ENCODE peak calls at places on chromosomes 4 and X, in nine cellular contexts. I is endodermal cell; A is RWPE1; R is neuronal stem cell; P is mesenchymal stem cell; E is Peyer's patch; T is esophagus muscularis mucosa; H is CD4-positive, alpha-beta memory T cell; L is spleen. J is an unnamed sample.

GRCh38 chrX:17535229-17535628 is 160.2 kb downstream of the NHS start:
- DNase-seq in I (peak), A (no peak), R (no peak), P (no peak), E (peak), T (no peak), H (peak), L (no peak), J (no peak)

GRCh38 chr4:38591617-38592337 is 72.2 kb upstream of the KLF3 start:
- DNase-seq in I (no peak), A (no peak), R (no peak), P (peak), E (no peak), T (no peak), H (no peak), L (no peak), J (no peak)

GRCh38 chrX:9494806-9495205 is 29.9 kb downstream of the TBL1X start:
- DNase-seq in I (no peak), A (no peak), R (no peak), P (peak), E (no peak), T (no peak), H (no peak), L (no peak), J (no peak)

GRCh38 chrX:70434914-70435586 is 9.6 kb upstream of the DLG3 start:
- DNase-seq in I (no peak), A (no peak), R (no peak), P (peak), E (no peak), T (no peak), H (no peak), L (no peak), J (no peak)

GRCh38 chr4:72468904-72469502 is 100.0 kb downstream of the ADAMTS3 start:
- DNase-seq in I (no peak), A (peak), R (no peak), P (peak), E (no peak), T (no peak), H (no peak), L (no peak), J (no peak)

GRCh38 chr4:100895572-100896197 is 377.9 kb upstream of the EMCN start:
- DNase-seq in I (no peak), A (peak), R (no peak), P (peak), E (no peak), T (no peak), H (peak), L (no peak), J (no peak)

GRCh38 chr4:181752516-181752915 is 490.7 kb upstream of the TENM3 start:
- DNase-seq in I (no peak), A (no peak), R (no peak), P (no peak), E (no peak), T (no peak), H (no peak), L (no peak), J (no peak)

GRCh38 chrX:66233206-66233605 is 69.2 kb downstream of the HEPH start:
- DNase-seq in I (no peak), A (no peak), R (no peak), P (no peak), E (no peak), T (no peak), H (no peak), L (no peak), J (no peak)

GRCh38 chr4:2850966-2851782 is 7.5 kb downstream of the ADD1 start:
- DNase-seq in I (no peak), A (no peak), R (no peak), P (no peak), E (no peak), T (no peak), H (no peak), L (no peak), J (no peak)

GRCh38 chr4:71004281-71004851 is 10.9 kb downstream of the DCK start:
- DNase-seq in I (peak), A (no peak), R (no peak), P (no peak), E (peak), T (no peak), H (peak), L (peak), J (no peak)

DNA sequence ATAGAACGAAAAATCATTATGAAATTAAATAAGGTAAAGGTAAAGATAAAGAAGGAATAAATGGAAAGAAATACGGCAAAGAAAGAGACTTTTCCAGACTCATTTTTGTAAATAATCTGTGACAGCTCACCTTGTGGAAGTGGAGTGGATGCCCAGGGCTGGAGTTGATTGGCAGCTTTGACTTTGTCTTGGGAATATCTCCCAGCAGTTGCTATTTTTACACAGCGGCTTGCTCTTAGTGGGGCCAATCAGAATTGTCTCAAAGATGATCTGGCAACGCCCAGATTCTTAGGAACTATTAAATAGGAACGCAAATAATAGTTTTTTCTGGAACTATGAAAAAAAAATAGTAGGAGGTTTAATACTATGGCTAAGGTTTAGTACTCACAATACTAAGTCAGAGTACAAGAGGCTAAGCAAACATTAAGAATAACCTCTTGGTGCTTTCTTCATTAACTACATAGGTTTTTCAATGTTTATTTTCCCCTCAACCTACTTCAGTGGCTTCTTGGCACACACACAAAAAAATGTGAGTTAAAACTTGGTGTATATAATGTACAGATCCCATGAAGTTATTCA is 132.8 kb downstream of the TRAM1L1 start:
- DNase-seq in I (no peak), A (no peak), R (no peak), P (no peak), E (no peak), T (no peak), H (no peak), L (no peak), J (no peak)
- H3K27ac ChIP-seq in I (no peak), A (no peak), R (no peak), P (no peak), E (no peak), T (no peak), H (no peak), L (no peak), J (no peak)

GRCh38 chrX:41334866-41335589 is 1.1 kb downstream of the DDX3X start:
- DNase-seq in I (peak), A (peak), R (no peak), P (peak), E (peak), T (peak), H (peak), L (peak), J (peak)

GRCh38 chrX:41337140-41337539 is 3.2 kb downstream of the DDX3X start:
- DNase-seq in I (no peak), A (no peak), R (no peak), P (no peak), E (no peak), T (no peak), H (no peak), L (no peak), J (no peak)

GRCh38 chrX:41338422-41338821 is 4.5 kb downstream of the DDX3X start:
- DNase-seq in I (no peak), A (no peak), R (no peak), P (no peak), E (no peak), T (no peak), H (no peak), L (no peak), J (no peak)

GRCh38 chrX:41335590-41336331 is 1.8 kb downstream of the DDX3X start:
- DNase-seq in I (no peak), A (no peak), R (no peak), P (no peak), E (no peak), T (no peak), H (peak), L (no peak), J (no peak)

DNA sequence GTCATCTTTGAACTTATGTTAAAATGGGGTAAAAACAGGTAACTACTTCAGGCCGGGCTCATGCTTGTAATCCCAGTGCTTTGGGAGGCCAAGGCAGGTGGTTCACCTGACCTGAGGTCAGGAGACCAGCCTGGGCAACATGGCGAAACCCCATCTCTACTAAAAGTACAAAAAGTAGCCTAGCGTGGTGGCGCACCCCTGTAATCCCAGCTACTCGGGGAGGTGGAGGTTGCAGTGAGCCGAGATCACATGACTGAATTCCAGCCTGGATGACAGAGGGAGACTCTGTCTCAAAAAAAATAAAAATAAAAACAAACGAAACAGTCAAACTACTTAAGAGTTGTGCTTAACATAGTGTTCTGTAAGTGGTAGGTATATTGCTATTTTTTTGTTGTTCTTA is 2.5 kb downstream of the DDX3X start:
- DNase-seq in I (peak), A (no peak), R (no peak), P (no peak), E (no peak), T (no peak), H (no peak), L (no peak), J (no peak)
- H3K27ac ChIP-seq in I (no peak), A (no peak), R (no peak), P (no peak), E (peak), T (peak), H (peak), L (peak), J (peak)

GRCh38 chr4:173057906-173058305 is 110.7 kb upstream of the GALNT7 start:
- DNase-seq in I (no peak), A (no peak), R (no peak), P (peak), E (no peak), T (no peak), H (no peak), L (no peak), J (no peak)
- H3K27ac ChIP-seq in I (no peak), A (no peak), R (no peak), P (no peak), E (no peak), T (no peak), H (no peak), L (no peak), J (no peak)

GRCh38 chrX:46803140-46803539 is 33.7 kb upstream of the RP2 start:
- DNase-seq in I (peak), A (no peak), R (no peak), P (no peak), E (no peak), T (no peak), H (no peak), L (no peak), J (no peak)
- H3K27ac ChIP-seq in I (no peak), A (no peak), R (no peak), P (no peak), E (no peak), T (no peak), H (no peak), L (no peak), J (no peak)

DNA sequence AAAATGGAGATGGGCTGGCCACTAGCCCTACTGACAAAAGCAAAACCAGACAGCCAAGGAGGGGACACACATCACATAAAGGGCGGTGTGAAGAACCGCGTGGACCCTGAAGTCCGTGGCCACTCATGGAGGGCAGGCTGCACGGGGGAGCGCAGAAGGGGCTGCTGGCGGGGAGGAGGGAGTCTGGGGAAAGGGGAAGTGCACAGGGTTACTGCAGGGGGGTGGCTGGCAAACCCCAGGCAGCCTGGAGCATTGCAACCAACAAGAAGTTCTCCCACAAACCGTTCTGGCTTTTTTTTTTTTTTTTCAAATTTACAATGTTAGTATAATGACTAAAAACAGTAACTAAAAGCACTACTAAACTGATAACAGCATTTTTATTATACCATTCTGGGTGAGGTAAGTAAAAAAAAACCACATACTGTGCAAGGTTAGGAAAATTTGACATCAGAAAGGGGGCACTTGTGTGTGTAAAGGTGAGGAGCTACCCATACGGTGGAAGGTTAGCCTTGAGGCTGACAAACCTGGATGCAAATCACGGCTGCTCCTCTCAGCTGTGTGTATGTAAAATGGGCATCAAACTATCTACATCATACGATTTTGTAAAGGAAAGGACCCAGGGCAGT is 87.1 kb downstream of the TSPAN5 start:
- DNase-seq in I (no peak), A (no peak), R (no peak), P (no peak), E (no peak), T (peak), H (no peak), L (peak), J (no peak)
- H3K27ac ChIP-seq in I (no peak), A (no peak), R (no peak), P (no peak), E (no peak), T (no peak), H (no peak), L (no peak), J (peak)

DNA sequence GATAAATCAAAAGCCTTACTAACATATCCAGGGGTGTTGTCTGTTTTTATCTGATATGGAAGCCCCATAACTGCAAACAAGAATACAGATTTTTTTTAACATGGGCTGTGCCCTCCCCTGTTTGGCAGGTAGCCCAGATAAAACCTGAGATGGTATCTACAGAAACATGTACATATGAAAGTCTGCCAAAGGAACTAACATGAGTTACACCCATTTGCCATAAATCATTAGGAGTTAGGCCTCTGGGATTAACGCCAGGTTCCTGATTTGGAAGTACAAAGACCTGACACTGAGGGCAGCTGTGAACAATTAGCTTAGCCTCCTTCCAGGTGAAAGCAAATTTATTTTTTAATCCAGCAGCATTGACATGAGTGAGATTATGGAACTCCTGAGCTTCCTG is 264.3 kb downstream of the TECRL start:
- DNase-seq in I (no peak), A (peak), R (no peak), P (no peak), E (no peak), T (no peak), H (no peak), L (no peak), J (no peak)
- H3K27ac ChIP-seq in I (no peak), A (no peak), R (no peak), P (no peak), E (no peak), T (no peak), H (no peak), L (no peak), J (no peak)

GRCh38 chr4:958836-959337 is 14.5 kb downstream of the DGKQ start:
- DNase-seq in I (no peak), A (no peak), R (no peak), P (no peak), E (no peak), T (no peak), H (no peak), L (peak), J (no peak)
- H3K27ac ChIP-seq in I (no peak), A (no peak), R (no peak), P (no peak), E (no peak), T (no peak), H (no peak), L (no peak), J (no peak)

GRCh38 chr4:139816856-139817255 is 151.2 kb downstream of the MGST2 start:
- DNase-seq in I (no peak), A (no peak), R (no peak), P (no peak), E (no peak), T (peak), H (no peak), L (no peak), J (no peak)
- H3K27ac ChIP-seq in I (peak), A (no peak), R (peak), P (no peak), E (peak), T (peak), H (no peak), L (no peak), J (no peak)

J was measured in caudate nucleus.